ENCODE peak calls at places on chromosomes 2 and 18, in ten cellular contexts. C is CD4-positive, alpha-beta T cell; M is GM10248; P is K562; U is lower lobe of right lung; A is heart right ventricle; D is AG09309; K is tibial nerve; F is glutamatergic neuron; O is thyroid gland. N is an unnamed sample.

GRCh38 chr2:119431976-119432881 is 575 bp downstream of the TMEM37 start:
- DNase-seq in M (no peak), F (no peak), A (no peak), C (no peak), U (peak), P (peak), D (no peak), K (no peak), O (peak), N (no peak)

GRCh38 chr2:186113284-186113683 is 372.8 kb upstream of the ZC3H15 start:
- DNase-seq in F (no peak), U (no peak), C (no peak), P (no peak), O (no peak), K (no peak), A (no peak), D (no peak), M (no peak), N (no peak)

GRCh38 chr2:159140070-159140774 is 146.3 kb downstream of the WDSUB1 start:
- DNase-seq in M (no peak), A (no peak), C (no peak), K (no peak), D (peak), O (no peak), F (no peak), P (no peak), U (no peak), N (no peak)

GRCh38 chr2:41935004-41935401 is 112.8 kb upstream of the PKDCC start:
- DNase-seq in K (no peak), U (no peak), A (no peak), D (no peak), C (no peak), O (no peak), M (no peak), P (no peak), F (no peak), N (no peak)

GRCh38 chr2:240494194-240494793 is 58.8 kb downstream of the GPC1 start:
- DNase-seq in P (no peak), O (no peak), M (peak), A (no peak), U (no peak), C (no peak), F (no peak), D (no peak), K (no peak), N (peak)

GRCh38 chr2:112884869-112885502 is 26.0 kb upstream of the IL37 start:
- DNase-seq in P (peak), O (peak), A (peak), C (peak), M (peak), D (no peak), K (peak), F (peak), U (peak), N (peak)

GRCh38 chr2:181895788-181896187 is 4.3 kb downstream of the ITPRID2 start:
- DNase-seq in K (no peak), P (no peak), O (no peak), C (no peak), M (no peak), U (no peak), F (no peak), A (no peak), D (no peak), N (no peak)

GRCh38 chr2:60066971-60067370 is 486.5 kb downstream of the BCL11A start:
- DNase-seq in C (no peak), A (no peak), K (no peak), D (no peak), O (no peak), U (no peak), P (no peak), M (no peak), F (no peak), N (no peak)

GRCh38 chr18:69469444-69469919 is 68.8 kb downstream of the DOK6 start:
- DNase-seq in F (peak), M (no peak), A (no peak), O (no peak), K (no peak), P (peak), C (peak), D (no peak), U (no peak), N (no peak)

GRCh38 chr18:74652392-74652988 is 54.8 kb downstream of the ZNF407 start:
- DNase-seq in K (peak), U (no peak), O (no peak), A (no peak), D (peak), F (no peak), M (no peak), C (no peak), P (peak), N (no peak)

DNA sequence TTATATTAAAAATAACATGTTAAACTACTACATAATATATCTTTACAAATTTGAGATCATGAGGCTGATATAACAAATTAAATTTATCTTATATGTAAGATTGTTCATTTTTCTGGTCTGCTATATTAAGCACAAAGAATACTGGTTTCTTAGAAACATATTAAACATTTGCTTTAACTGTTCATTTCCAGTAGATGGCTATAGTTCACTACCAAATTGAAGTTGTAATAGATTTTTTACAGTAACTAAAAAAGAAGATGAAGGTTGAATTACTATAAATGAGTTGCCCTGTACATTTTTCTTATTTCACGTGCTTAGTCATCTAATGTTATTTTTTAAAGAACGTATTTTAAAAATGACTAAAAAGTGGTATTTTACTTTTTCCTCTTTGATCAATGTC is 57.0 kb downstream of the ZNF407 start:
- DNase-seq in U (no peak), M (no peak), O (no peak), D (no peak), F (no peak), K (no peak), P (no peak), C (no peak), A (no peak), N (no peak)
- TF ChIP-seq CTCF in U (no peak), M (peak), O (no peak), D (peak), F (no peak), K (no peak), P (no peak), C (no peak), A (no peak), N (no peak)

GRCh38 chr18:76678248-76678647 is 144.1 kb upstream of the ZNF236 start:
- DNase-seq in D (no peak), P (no peak), M (no peak), F (no peak), O (peak), A (no peak), U (no peak), C (no peak), K (no peak), N (no peak)

GRCh38 chr18:76674596-76674995 is 147.8 kb upstream of the ZNF236 start:
- DNase-seq in C (no peak), M (no peak), K (no peak), O (no peak), D (no peak), U (no peak), F (no peak), P (no peak), A (no peak), N (no peak)

GRCh38 chr18:76684265-76684664 is 138.1 kb upstream of the ZNF236 start:
- DNase-seq in F (no peak), U (no peak), P (no peak), O (no peak), K (no peak), A (no peak), C (no peak), D (no peak), M (no peak), N (no peak)

GRCh38 chr18:76679877-76680276 is 142.5 kb upstream of the ZNF236 start:
- DNase-seq in C (no peak), A (no peak), P (no peak), U (no peak), O (no peak), K (no peak), D (no peak), F (no peak), M (no peak), N (no peak)

GRCh38 chr18:76679259-76679658 is 143.1 kb upstream of the ZNF236 start:
- DNase-seq in P (no peak), K (no peak), M (no peak), A (no peak), D (no peak), F (peak), U (no peak), O (no peak), C (no peak), N (no peak)
- TF ChIP-seq CTCF in P (no peak), K (no peak), M (no peak), A (no peak), D (no peak), F (no peak), U (no peak), O (no peak), C (no peak), N (no peak)

GRCh38 chr2:130744287-130745117 is 10.8 kb upstream of the AMER3 start:
- DNase-seq in P (no peak), F (no peak), O (no peak), U (no peak), D (no peak), C (no peak), A (no peak), K (no peak), M (no peak), N (no peak)

GRCh38 chr2:130754811-130755210 is 529 bp upstream of the AMER3 start:
- DNase-seq in K (no peak), P (no peak), U (no peak), A (no peak), O (no peak), M (no peak), C (no peak), F (no peak), D (no peak), N (no peak)

GRCh38 chr2:130743278-130743677 is 12.1 kb upstream of the AMER3 start:
- DNase-seq in A (no peak), D (no peak), U (no peak), O (no peak), M (no peak), P (no peak), F (no peak), C (no peak), K (no peak), N (no peak)

GRCh38 chr2:130749641-130750040 is 5.7 kb upstream of the AMER3 start:
- DNase-seq in M (no peak), A (no peak), U (no peak), K (no peak), O (no peak), C (no peak), P (no peak), D (no peak), F (no peak), N (no peak)

DNA sequence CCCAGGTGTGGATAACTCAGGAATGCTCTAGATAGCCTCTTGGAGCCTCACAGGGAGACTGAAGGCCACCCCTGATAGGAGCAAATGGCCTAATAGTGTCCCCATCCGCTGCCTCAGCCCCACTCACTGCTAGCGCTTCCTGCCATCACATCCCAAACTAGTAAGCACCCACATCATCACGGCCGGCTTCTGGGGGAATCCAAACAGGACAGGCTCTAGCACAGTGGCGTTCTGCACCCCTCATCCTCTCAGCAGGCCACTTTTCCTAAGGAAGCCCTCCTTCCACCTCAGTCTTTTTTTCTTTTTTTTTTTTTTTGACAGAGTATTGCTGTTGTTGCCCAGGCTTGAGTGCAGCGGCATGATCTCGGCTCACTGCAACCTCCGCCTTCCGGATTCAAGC is 6.3 kb upstream of the AMER3 start:
- DNase-seq in M (no peak), U (no peak), D (no peak), A (no peak), K (no peak), C (no peak), O (no peak), P (no peak), F (no peak), N (no peak)
- TF ChIP-seq CTCF in M (no peak), U (no peak), D (no peak), A (no peak), K (no peak), C (no peak), O (no peak), P (no peak), F (no peak), N (no peak)

DNA sequence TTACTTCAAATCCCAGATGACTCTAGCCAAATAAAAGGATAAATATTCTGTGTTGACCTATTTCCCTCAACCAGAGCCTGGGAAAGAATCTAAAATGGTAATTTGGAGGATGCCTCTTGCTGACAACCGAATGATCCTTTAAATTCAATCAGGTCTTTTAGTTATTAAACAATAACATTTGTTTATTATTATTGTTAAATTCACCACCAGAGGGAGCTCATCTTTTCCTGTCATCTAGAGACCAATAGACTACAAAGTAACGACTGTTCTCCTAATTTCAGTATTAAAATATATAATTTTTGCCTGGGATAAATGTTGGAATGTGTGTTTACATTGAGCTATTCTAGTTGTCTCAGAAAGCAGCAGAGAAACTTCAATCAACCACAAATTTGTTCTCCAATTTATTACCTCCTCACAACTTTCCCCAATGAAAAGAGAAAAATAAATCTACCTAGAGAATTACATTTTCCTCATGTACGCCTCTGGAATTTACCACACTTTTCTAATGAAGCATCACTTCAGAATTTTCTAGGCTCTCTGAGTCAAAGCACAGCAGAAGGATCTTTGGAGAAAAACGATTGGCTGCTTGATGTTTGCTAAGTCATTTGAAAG is 142.7 kb downstream of the SCG2 start:
- DNase-seq in O (no peak), K (no peak), D (no peak), U (no peak), P (peak), A (no peak), M (no peak), C (no peak), F (no peak), N (no peak)
- TF ChIP-seq CTCF in O (peak), K (peak), D (peak), U (peak), P (no peak), A (peak), M (no peak), C (peak), F (peak), N (no peak)

GRCh38 chr2:127423880-127424279 is 5.7 kb downstream of the PROC start:
- DNase-seq in F (no peak), O (no peak), M (no peak), C (no peak), K (no peak), P (no peak), A (no peak), U (no peak), D (no peak), N (no peak)
- TF ChIP-seq CTCF in F (no peak), O (no peak), M (no peak), C (no peak), K (no peak), P (no peak), A (no peak), U (no peak), D (no peak), N (no peak)

DNA sequence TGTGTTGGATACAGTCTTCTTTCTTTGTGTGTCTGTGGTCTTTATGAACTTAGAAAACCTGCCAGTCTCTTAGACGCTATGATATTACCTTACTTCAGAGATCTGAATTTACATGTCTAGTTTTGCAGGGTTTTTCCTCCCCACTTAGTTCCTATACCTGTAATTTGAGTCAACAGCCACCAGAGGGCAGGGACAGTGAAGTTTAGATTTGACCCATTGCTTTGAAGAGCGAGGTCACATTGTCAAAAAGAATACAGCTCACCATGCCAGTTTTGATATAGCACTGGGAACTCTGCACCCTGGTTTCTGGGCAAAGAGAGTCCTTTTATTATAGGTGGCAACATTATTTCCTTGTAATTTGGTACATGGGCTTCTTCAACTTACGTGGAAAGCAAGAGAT is 102.3 kb downstream of the MAPK4 start:
- DNase-seq in P (peak), A (no peak), M (peak), O (no peak), D (no peak), C (no peak), K (no peak), U (no peak), F (no peak), N (no peak)
- TF ChIP-seq CTCF in P (peak), A (peak), M (peak), O (no peak), D (peak), C (no peak), K (no peak), U (no peak), F (peak), N (no peak)

DNA sequence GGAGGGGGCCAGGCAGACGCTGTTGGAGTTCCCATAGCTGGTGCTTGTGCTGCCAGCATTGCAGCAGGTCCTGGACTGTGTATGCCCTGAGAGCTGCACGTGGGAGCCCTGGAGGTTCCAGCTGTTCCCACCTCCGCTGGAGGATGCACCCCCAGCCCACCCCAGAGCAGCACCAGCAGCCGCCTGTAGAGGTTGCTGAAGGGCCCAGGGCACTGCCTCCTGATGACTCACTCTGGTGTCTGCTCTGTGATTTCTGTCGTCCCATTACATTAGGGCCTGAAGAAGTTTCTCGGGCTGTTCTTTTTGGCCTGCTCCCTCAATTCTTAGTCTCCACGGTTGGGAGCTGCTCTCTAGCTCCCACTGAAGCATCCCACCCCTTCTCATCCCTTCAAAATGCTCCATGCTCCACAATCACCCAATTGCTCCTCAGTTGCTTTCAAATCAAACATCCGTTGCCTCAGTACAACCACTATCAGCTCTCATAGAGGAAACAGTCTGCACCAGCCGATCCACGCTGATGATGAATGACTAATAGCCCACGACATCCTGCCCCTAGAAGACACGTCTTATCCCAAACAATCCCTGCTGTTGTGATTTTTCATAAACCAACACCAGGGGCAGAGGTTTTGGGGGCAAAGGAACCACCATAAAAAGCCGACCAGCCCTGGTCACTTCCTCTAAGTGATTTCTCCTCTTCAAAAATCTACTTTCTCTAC is 65.2 kb upstream of the RNF152 start:
- DNase-seq in A (no peak), M (no peak), K (no peak), D (no peak), F (no peak), P (peak), C (no peak), O (no peak), U (no peak), N (no peak)
- TF ChIP-seq CTCF in A (no peak), M (no peak), K (no peak), D (peak), F (no peak), P (no peak), C (no peak), O (no peak), U (no peak), N (no peak)

DNA sequence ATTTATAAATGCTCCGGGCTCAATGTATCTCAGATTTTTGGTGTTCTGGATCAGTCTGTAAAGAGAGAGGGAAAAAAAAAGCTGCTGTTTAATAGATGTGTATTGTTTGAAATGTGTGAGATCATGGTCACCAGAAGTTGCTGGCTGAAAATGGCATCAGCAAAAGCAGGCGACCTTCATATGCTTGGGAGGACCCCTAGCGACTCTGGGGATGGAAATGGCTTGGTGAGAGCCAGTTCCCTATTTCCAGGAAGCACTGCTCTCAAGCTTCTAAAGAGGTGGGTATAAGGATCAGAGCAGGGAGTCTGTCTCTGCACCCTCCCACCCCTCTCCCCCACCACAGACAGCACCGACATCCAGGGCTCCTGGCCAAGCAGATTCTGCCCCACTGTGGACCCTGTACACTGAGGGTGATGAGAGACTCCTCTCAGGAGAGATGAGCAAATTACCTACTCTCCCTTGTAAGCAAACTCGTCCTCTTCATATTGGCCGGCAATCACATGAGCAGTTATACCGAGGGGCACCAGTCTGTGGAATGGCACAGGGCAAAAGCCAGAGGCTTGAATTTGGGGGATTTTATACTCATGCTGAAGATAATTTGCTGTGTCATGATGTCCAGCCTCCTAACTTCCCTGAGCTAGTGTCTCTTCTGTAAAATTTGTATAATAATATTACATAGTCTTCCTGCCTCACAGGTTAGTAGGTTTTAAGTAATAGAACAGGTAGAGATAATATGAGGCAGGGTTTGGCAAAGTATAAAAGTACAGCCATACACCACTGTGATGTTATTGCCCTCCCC is 29.6 kb downstream of the LHCGR start:
- DNase-seq in K (no peak), U (no peak), P (peak), M (no peak), F (no peak), A (no peak), D (no peak), C (no peak), O (no peak), N (no peak)
- TF ChIP-seq CTCF in K (peak), U (no peak), P (peak), M (no peak), F (no peak), A (no peak), D (no peak), C (no peak), O (no peak), N (no peak)

GRCh38 chr2:74984947-74985637 is 26.6 kb downstream of the POLE4 start:
- DNase-seq in P (no peak), U (no peak), M (no peak), K (no peak), O (no peak), A (no peak), D (no peak), F (no peak), C (no peak), N (no peak)

GRCh38 chr2:74983606-74984005 is 25.2 kb downstream of the POLE4 start:
- DNase-seq in K (no peak), M (no peak), U (no peak), F (no peak), P (no peak), C (no peak), A (no peak), O (no peak), D (no peak), N (no peak)

GRCh38 chr2:74984017-74984416 is 25.6 kb downstream of the POLE4 start:
- DNase-seq in O (no peak), A (no peak), P (no peak), K (no peak), D (no peak), C (no peak), F (no peak), U (no peak), M (no peak), N (no peak)

GRCh38 chr2:74979844-74980243 is 21.4 kb downstream of the POLE4 start:
- DNase-seq in M (no peak), C (no peak), D (no peak), K (no peak), P (no peak), O (no peak), F (no peak), A (no peak), U (no peak), N (no peak)

GRCh38 chr2:74982581-74982980 is 24.1 kb downstream of the POLE4 start:
- DNase-seq in U (no peak), F (no peak), D (no peak), M (no peak), P (peak), A (no peak), C (no peak), K (no peak), O (no peak), N (no peak)
- TF ChIP-seq CTCF in U (no peak), F (no peak), D (peak), M (no peak), P (peak), A (no peak), C (no peak), K (no peak), O (no peak), N (no peak)